ENCODE peak calls at places on chromosomes 16 and 17, in four cellular contexts. One of them, this sample, is unnamed.

GRCh38 chr16:14202697-14203096 is 131.6 kb downstream of the MRTFB start:
- DNase-seq in SK-N-SH: peak; percentile 51
- DNase-seq in HepG2: peak; percentile 54
- DNase-seq in GM12878: no peak
- DNase-seq in this sample: no peak

GRCh38 chr16:85729452-85729851 is 21.4 kb downstream of the C16orf74 start:
- DNase-seq in HepG2: no peak
- DNase-seq in GM12878: no peak
- DNase-seq in SK-N-SH: no peak
- DNase-seq in this sample: no peak

GRCh38 chr16:15899538-15900100 is 11.2 kb upstream of the CEP20 start:
- DNase-seq in HepG2: peak; percentile 95
- DNase-seq in SK-N-SH: no peak
- DNase-seq in GM12878: peak; percentile 65
- DNase-seq in this sample: no peak

GRCh38 chr16:30619643-30620042 is 9.5 kb upstream of the ZNF689 start:
- DNase-seq in SK-N-SH: no peak
- DNase-seq in GM12878: no peak
- DNase-seq in HepG2: no peak
- DNase-seq in this sample: no peak

GRCh38 chr16:83935005-83935857 is 17.8 kb upstream of the OSGIN1 start:
- DNase-seq in GM12878: no peak
- DNase-seq in SK-N-SH: no peak
- DNase-seq in HepG2: no peak
- DNase-seq in this sample: no peak

GRCh38 chr17:60678118-60678444 is 430 bp downstream of the BCAS3 start:
- DNase-seq in HepG2: no peak
- DNase-seq in SK-N-SH: no peak
- DNase-seq in GM12878: no peak
- DNase-seq in this sample: no peak

GRCh38 chr17:50604470-50604869 is 30.2 kb upstream of the ABCC3 start:
- DNase-seq in HepG2: no peak
- DNase-seq in SK-N-SH: peak; percentile 99
- DNase-seq in GM12878: no peak
- DNase-seq in this sample: no peak

GRCh38 chr16:260326-260725 is 15.4 kb downstream of the RGS11 start:
- DNase-seq in GM12878: no peak
- DNase-seq in SK-N-SH: no peak
- DNase-seq in HepG2: no peak
- DNase-seq in this sample: no peak

GRCh38 chr17:1460233-1460632 is 4.2 kb upstream of the CRK start:
- DNase-seq in GM12878: no peak
- DNase-seq in SK-N-SH: no peak
- DNase-seq in HepG2: peak; percentile 45
- DNase-seq in this sample: no peak

GRCh38 chr17:35568561-35568960 is 7.9 kb upstream of the SLFN14 start:
- DNase-seq in GM12878: no peak
- DNase-seq in SK-N-SH: peak; percentile 27
- DNase-seq in HepG2: peak; percentile 29
- DNase-seq in this sample: no peak

GRCh38 chr17:67542219-67543114 is 165.4 kb downstream of the PITPNC1 start:
- DNase-seq in SK-N-SH: no peak
- DNase-seq in HepG2: no peak
- DNase-seq in GM12878: no peak
- DNase-seq in this sample: no peak

GRCh38 chr17:58710948-58711552 is 18.6 kb downstream of the RAD51C start:
- DNase-seq in SK-N-SH: peak; percentile 49
- DNase-seq in GM12878: no peak
- DNase-seq in HepG2: peak; percentile 56
- DNase-seq in this sample: peak; percentile 23

GRCh38 chr17:1229354-1229890 is 40.8 kb upstream of the BHLHA9 start:
- DNase-seq in HepG2: no peak
- DNase-seq in SK-N-SH: peak; percentile 75
- DNase-seq in GM12878: no peak
- DNase-seq in this sample: no peak

GRCh38 chr17:81960130-81960958 is 643 bp downstream of the NOTUM start:
- DNase-seq in SK-N-SH: no peak
- DNase-seq in HepG2: no peak
- DNase-seq in GM12878: no peak
- DNase-seq in this sample: no peak

GRCh38 chr17:81471804-81472456 is 40.7 kb downstream of the ACTG1 start:
- DNase-seq in GM12878: no peak
- DNase-seq in SK-N-SH: peak; percentile 97
- DNase-seq in HepG2: peak; percentile 42
- DNase-seq in this sample: peak; percentile 57

GRCh38 chr17:28878158-28878910 is 19.2 kb downstream of the FLOT2 start:
- DNase-seq in SK-N-SH: no peak
- DNase-seq in HepG2: no peak
- DNase-seq in GM12878: no peak
- DNase-seq in this sample: no peak

GRCh38 chr16:61797296-61797695 is 238.9 kb downstream of the CDH8 start:
- DNase-seq in SK-N-SH: no peak
- DNase-seq in GM12878: no peak
- DNase-seq in HepG2: no peak
- DNase-seq in this sample: no peak

GRCh38 chr17:8664426-8665105 is 34.0 kb upstream of the MYH10 start:
- DNase-seq in GM12878: no peak
- DNase-seq in HepG2: no peak
- DNase-seq in SK-N-SH: no peak
- DNase-seq in this sample: no peak

GRCh38 chr17:1150863-1151685 is 28.7 kb downstream of the ABR start:
- DNase-seq in GM12878: no peak
- DNase-seq in SK-N-SH: no peak
- DNase-seq in HepG2: no peak
- DNase-seq in this sample: no peak

GRCh38 chr16:1865902-1866690 is 5.9 kb downstream of the MEIOB start:
- DNase-seq in GM12878: no peak
- DNase-seq in HepG2: no peak
- DNase-seq in SK-N-SH: no peak
- DNase-seq in this sample: no peak

GRCh38 chr17:80362428-80363119 is 52.4 kb upstream of the ENDOV start:
- DNase-seq in GM12878: no peak
- DNase-seq in HepG2: no peak
- DNase-seq in SK-N-SH: no peak
- DNase-seq in this sample: no peak

GRCh38 chr16:15829460-15829859 is 27.4 kb downstream of the MYH11 start:
- DNase-seq in HepG2: no peak
- DNase-seq in GM12878: no peak
- DNase-seq in SK-N-SH: no peak
- DNase-seq in this sample: no peak

GRCh38 chr17:29847527-29847931 is 82.5 kb downstream of the SSH2 start:
- DNase-seq in SK-N-SH: no peak
- DNase-seq in HepG2: no peak
- DNase-seq in GM12878: no peak
- DNase-seq in this sample: no peak

GRCh38 chr16:66874079-66874775 is 6.1 kb upstream of the PDP2 start:
- DNase-seq in SK-N-SH: no peak
- DNase-seq in HepG2: no peak
- DNase-seq in GM12878: no peak
- DNase-seq in this sample: no peak

GRCh38 chr17:63698381-63698885 is 1.5 kb downstream of the LIMD2 start:
- DNase-seq in SK-N-SH: no peak
- DNase-seq in GM12878: no peak
- DNase-seq in HepG2: no peak
- DNase-seq in this sample: no peak

GRCh38 chr17:4751925-4752324 is 12.2 kb upstream of the CXCL16 start:
- DNase-seq in SK-N-SH: no peak
- DNase-seq in GM12878: no peak
- DNase-seq in HepG2: peak; percentile 81
- DNase-seq in this sample: no peak

GRCh38 chr16:81996664-81997529 is 14.4 kb downstream of the SDR42E1 start:
- DNase-seq in SK-N-SH: no peak
- DNase-seq in HepG2: peak; percentile 52
- DNase-seq in GM12878: no peak
- DNase-seq in this sample: peak; percentile 36

GRCh38 chr17:7744416-7744815 is 26.9 kb downstream of the DNAH2 start:
- DNase-seq in HepG2: no peak
- DNase-seq in GM12878: no peak
- DNase-seq in SK-N-SH: no peak
- DNase-seq in this sample: no peak

GRCh38 chr17:10292057-10292931 is 80.5 kb downstream of the MYH13 start:
- DNase-seq in GM12878: peak; percentile 20
- DNase-seq in HepG2: no peak
- DNase-seq in SK-N-SH: no peak
- DNase-seq in this sample: no peak

GRCh38 chr16:76926042-76926441 is 264.9 kb upstream of the MON1B start:
- DNase-seq in HepG2: no peak
- DNase-seq in GM12878: no peak
- DNase-seq in SK-N-SH: no peak
- DNase-seq in this sample: no peak

GRCh38 chr17:35373984-35374765 is 754 bp upstream of the SLFN11 start:
- DNase-seq in HepG2: no peak
- DNase-seq in SK-N-SH: peak; percentile 34
- DNase-seq in GM12878: no peak
- DNase-seq in this sample: no peak

GRCh38 chr16:23516366-23517137 is 6.3 kb upstream of the GGA2 start:
- DNase-seq in HepG2: no peak
- DNase-seq in SK-N-SH: no peak
- DNase-seq in GM12878: no peak
- DNase-seq in this sample: no peak
- TF ChIP-seq YY1 in HepG2: no peak
- TF ChIP-seq YY1 in SK-N-SH: no peak
- TF ChIP-seq YY1 in GM12878: no peak
- TF ChIP-seq YY1 in this sample: no peak

GRCh38 chr17:79232957-79233356 is 158.3 kb downstream of the ENGASE start:
- DNase-seq in GM12878: no peak
- DNase-seq in SK-N-SH: no peak
- DNase-seq in HepG2: no peak
- DNase-seq in this sample: no peak

GRCh38 chr17:79231766-79232287 is 157.2 kb downstream of the ENGASE start:
- DNase-seq in SK-N-SH: no peak
- DNase-seq in GM12878: no peak
- DNase-seq in HepG2: no peak
- DNase-seq in this sample: no peak

GRCh38 chr17:79237448-79238053 is 162.9 kb downstream of the ENGASE start:
- DNase-seq in HepG2: no peak
- DNase-seq in SK-N-SH: no peak
- DNase-seq in GM12878: no peak
- DNase-seq in this sample: no peak

GRCh38 chr17:79233916-79234551 is 159.4 kb downstream of the ENGASE start:
- DNase-seq in SK-N-SH: no peak
- DNase-seq in GM12878: no peak
- DNase-seq in HepG2: no peak
- DNase-seq in this sample: no peak

DNA sequence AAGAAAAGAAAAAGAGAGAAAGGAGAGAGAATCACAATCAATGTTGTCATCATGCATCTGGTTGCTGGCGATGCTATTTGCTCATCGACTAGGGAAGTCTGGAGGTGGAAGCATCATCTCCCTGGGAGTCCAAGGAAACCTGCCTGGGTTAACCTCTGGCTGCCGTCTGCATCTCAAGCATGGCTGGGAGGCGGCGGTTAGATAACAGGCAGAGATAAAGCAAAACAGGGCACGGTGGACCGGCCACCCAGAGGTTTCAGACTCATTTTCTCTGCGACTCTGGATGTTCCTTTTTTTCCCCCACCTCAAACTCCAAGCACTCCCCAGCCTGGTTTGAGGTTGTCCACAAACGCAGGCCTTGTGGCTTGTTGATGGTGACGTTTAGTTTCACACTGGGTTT is 161.2 kb downstream of the ENGASE start:
- DNase-seq in SK-N-SH: no peak
- DNase-seq in GM12878: no peak
- DNase-seq in HepG2: no peak
- DNase-seq in this sample: no peak
- H3K36me3 ChIP-seq in SK-N-SH: no peaks in the 10 kb centered on the region
- H3K36me3 ChIP-seq in GM12878: no peaks in the 10 kb centered on the region
- H3K36me3 ChIP-seq in HepG2: no peaks in the 10 kb centered on the region
- H3K36me3 ChIP-seq in this sample: no peaks in the 10 kb centered on the region

GRCh38 chr16:21610006-21610544 is 10.7 kb downstream of the METTL9 start:
- DNase-seq in GM12878: no peak
- DNase-seq in HepG2: no peak
- DNase-seq in SK-N-SH: no peak
- DNase-seq in this sample: no peak

GRCh38 chr16:21611546-21612384 is 12.4 kb downstream of the METTL9 start:
- DNase-seq in GM12878: no peak
- DNase-seq in HepG2: no peak
- DNase-seq in SK-N-SH: no peak
- DNase-seq in this sample: no peak

GRCh38 chr16:21610766-21611165 is 11.4 kb downstream of the METTL9 start:
- DNase-seq in HepG2: no peak
- DNase-seq in SK-N-SH: no peak
- DNase-seq in GM12878: no peak
- DNase-seq in this sample: no peak

GRCh38 chr16:21611178-21611545 is 11.8 kb downstream of the METTL9 start:
- DNase-seq in GM12878: no peak
- DNase-seq in HepG2: no peak
- DNase-seq in SK-N-SH: no peak
- DNase-seq in this sample: no peak

GRCh38 chr16:21608647-21609328 is 9.4 kb downstream of the METTL9 start:
- DNase-seq in GM12878: no peak
- DNase-seq in SK-N-SH: no peak
- DNase-seq in HepG2: no peak
- DNase-seq in this sample: no peak
- H3K4me1 ChIP-seq in GM12878: peaks cover 22% of the 10 kb centered on the region
- H3K4me1 ChIP-seq in SK-N-SH: peaks cover 19% of the 10 kb centered on the region
- H3K4me1 ChIP-seq in HepG2: peaks cover 62% of the 10 kb centered on the region
- H3K4me1 ChIP-seq in this sample: peaks cover 8% of the 10 kb centered on the region

DNA sequence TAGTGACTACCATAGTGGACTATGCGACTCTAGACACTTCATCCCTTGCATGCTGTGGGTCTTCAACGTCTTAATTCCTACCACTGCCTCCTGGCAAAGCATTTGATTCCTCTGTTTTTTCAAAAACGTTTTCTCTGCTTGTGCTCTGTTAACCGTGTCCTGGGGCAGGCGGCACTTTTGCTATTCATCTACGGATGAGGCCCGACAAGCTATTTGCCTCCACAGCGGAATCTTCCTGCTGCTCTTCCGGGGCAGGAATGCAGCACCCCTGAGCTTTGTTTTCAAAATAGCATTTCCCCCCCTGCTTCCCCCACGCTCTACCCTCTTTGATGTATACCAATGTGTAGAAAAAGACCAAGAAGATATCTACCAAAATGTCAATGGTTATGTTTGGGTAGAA is 39.8 kb upstream of the METTL16 start:
- DNase-seq in GM12878: no peak
- DNase-seq in HepG2: no peak
- DNase-seq in SK-N-SH: no peak
- DNase-seq in this sample: peak; percentile 50
- TF ChIP-seq YY1 in GM12878: no peak
- TF ChIP-seq YY1 in HepG2: no peak
- TF ChIP-seq YY1 in SK-N-SH: no peak
- TF ChIP-seq YY1 in this sample: no peak